ENCODE peak calls at places on chromosomes 3 and 15, in six cellular contexts. One of them, this sample, is unnamed.

GRCh38 chr3:171874251-171874679 is 31.1 kb downstream of the TMEM212 start:
- DNase-seq in tibial artery: no peak
- DNase-seq in HCT116: no peak
- DNase-seq in fibroblast of lung: peak
- DNase-seq in IMR-90: peak
- DNase-seq in transverse colon: no peak
- DNase-seq in this sample: no peak

GRCh38 chr3:10516835-10517465 is 11.6 kb upstream of the ATP2B2 start:
- DNase-seq in tibial artery: no peak
- DNase-seq in HCT116: no peak
- DNase-seq in fibroblast of lung: peak
- DNase-seq in IMR-90: no peak
- DNase-seq in transverse colon: no peak
- DNase-seq in this sample: no peak

GRCh38 chr3:141972394-141972793 is 96.0 kb downstream of the ATP1B3 start:
- DNase-seq in tibial artery: no peak
- DNase-seq in HCT116: no peak
- DNase-seq in fibroblast of lung: peak
- DNase-seq in IMR-90: no peak
- DNase-seq in transverse colon: no peak
- DNase-seq in this sample: no peak

GRCh38 chr3:107796786-107797185 is 274.0 kb downstream of the BBX start:
- DNase-seq in tibial artery: no peak
- DNase-seq in HCT116: no peak
- DNase-seq in fibroblast of lung: peak
- DNase-seq in IMR-90: peak
- DNase-seq in transverse colon: no peak
- DNase-seq in this sample: peak

GRCh38 chr3:157856078-157856939 is 249.9 kb downstream of the SHOX2 start:
- DNase-seq in tibial artery: no peak
- DNase-seq in HCT116: peak
- DNase-seq in fibroblast of lung: peak
- DNase-seq in IMR-90: no peak
- DNase-seq in transverse colon: no peak
- DNase-seq in this sample: peak

GRCh38 chr15:73368301-73369072 is at the start of gene HCN4:
- DNase-seq in tibial artery: no peak
- DNase-seq in HCT116: no peak
- DNase-seq in fibroblast of lung: no peak
- DNase-seq in IMR-90: no peak
- DNase-seq in transverse colon: no peak
- DNase-seq in this sample: no peak

GRCh38 chr15:53974813-53975212 is 3.4 kb upstream of the UNC13C start:
- DNase-seq in tibial artery: no peak
- DNase-seq in HCT116: no peak
- DNase-seq in fibroblast of lung: no peak
- DNase-seq in IMR-90: no peak
- DNase-seq in transverse colon: no peak
- DNase-seq in this sample: no peak

GRCh38 chr3:124300416-124300815 is 308.5 kb upstream of the ROPN1 start:
- DNase-seq in tibial artery: no peak
- DNase-seq in HCT116: no peak
- DNase-seq in fibroblast of lung: no peak
- DNase-seq in IMR-90: no peak
- DNase-seq in transverse colon: no peak
- DNase-seq in this sample: no peak

GRCh38 chr3:5198986-5199731 is 11.7 kb downstream of the EDEM1 start:
- DNase-seq in tibial artery: no peak
- DNase-seq in HCT116: no peak
- DNase-seq in fibroblast of lung: peak
- DNase-seq in IMR-90: no peak
- DNase-seq in transverse colon: no peak
- DNase-seq in this sample: no peak
- H3K27ac ChIP-seq in tibial artery: no peak
- H3K27ac ChIP-seq in HCT116: no peak
- H3K27ac ChIP-seq in fibroblast of lung: no peak
- H3K27ac ChIP-seq in IMR-90: no peak
- H3K27ac ChIP-seq in transverse colon: peak
- H3K27ac ChIP-seq in this sample: peak

GRCh38 chr3:151329368-151329767 is at the start of gene P2RY13:
- DNase-seq in tibial artery: no peak
- DNase-seq in HCT116: no peak
- DNase-seq in fibroblast of lung: no peak
- DNase-seq in IMR-90: no peak
- DNase-seq in transverse colon: no peak
- DNase-seq in this sample: no peak
- H3K27ac ChIP-seq in tibial artery: no peak
- H3K27ac ChIP-seq in HCT116: no peak
- H3K27ac ChIP-seq in fibroblast of lung: no peak
- H3K27ac ChIP-seq in IMR-90: no peak
- H3K27ac ChIP-seq in transverse colon: peak
- H3K27ac ChIP-seq in this sample: peak

DNA sequence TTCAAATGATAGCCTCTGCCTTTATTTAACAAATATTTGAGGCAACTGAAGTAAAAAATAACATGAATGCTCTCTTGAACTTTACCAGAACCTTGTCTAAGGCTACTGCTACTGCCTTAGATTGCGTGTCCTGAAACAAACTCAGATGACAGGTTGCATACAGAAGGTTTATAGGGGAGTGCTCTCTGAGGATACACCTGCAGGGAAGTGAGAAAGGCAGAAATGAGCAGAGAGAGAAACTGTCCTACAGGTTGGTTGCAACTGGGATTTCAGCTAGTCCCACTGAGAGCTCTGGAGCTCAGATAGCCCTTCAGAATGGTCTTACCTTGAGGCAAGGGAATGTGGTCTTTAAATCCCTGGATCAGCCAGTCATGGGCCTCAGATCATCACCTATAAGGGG is 165.5 kb downstream of the IL5RA start:
- DNase-seq in tibial artery: no peak
- DNase-seq in HCT116: no peak
- DNase-seq in fibroblast of lung: no peak
- DNase-seq in IMR-90: no peak
- DNase-seq in transverse colon: no peak
- DNase-seq in this sample: no peak
- H3K27ac ChIP-seq in tibial artery: no peak
- H3K27ac ChIP-seq in HCT116: no peak
- H3K27ac ChIP-seq in fibroblast of lung: no peak
- H3K27ac ChIP-seq in IMR-90: no peak
- H3K27ac ChIP-seq in transverse colon: no peak
- H3K27ac ChIP-seq in this sample: no peak

GRCh38 chr15:84151205-84151931 is 84.2 kb upstream of the GOLGA6L4 start:
- DNase-seq in tibial artery: no peak
- DNase-seq in HCT116: no peak
- DNase-seq in fibroblast of lung: peak
- DNase-seq in IMR-90: no peak
- DNase-seq in transverse colon: no peak
- DNase-seq in this sample: no peak
- H3K27ac ChIP-seq in tibial artery: no peak
- H3K27ac ChIP-seq in HCT116: no peak
- H3K27ac ChIP-seq in fibroblast of lung: no peak
- H3K27ac ChIP-seq in IMR-90: no peak
- H3K27ac ChIP-seq in transverse colon: no peak
- H3K27ac ChIP-seq in this sample: no peak

GRCh38 chr3:50599716-50600118 is 11.9 kb downstream of the CISH start:
- DNase-seq in tibial artery: no peak
- DNase-seq in HCT116: no peak
- DNase-seq in fibroblast of lung: no peak
- DNase-seq in IMR-90: no peak
- DNase-seq in transverse colon: no peak
- DNase-seq in this sample: no peak
- H3K27ac ChIP-seq in tibial artery: peak
- H3K27ac ChIP-seq in HCT116: no peak
- H3K27ac ChIP-seq in fibroblast of lung: no peak
- H3K27ac ChIP-seq in IMR-90: no peak
- H3K27ac ChIP-seq in transverse colon: peak
- H3K27ac ChIP-seq in this sample: no peak

GRCh38 chr3:183826854-183827253 is 1.5 kb upstream of the MAP6D1 start:
- DNase-seq in tibial artery: no peak
- DNase-seq in HCT116: no peak
- DNase-seq in fibroblast of lung: no peak
- DNase-seq in IMR-90: no peak
- DNase-seq in transverse colon: no peak
- DNase-seq in this sample: no peak
- H3K27ac ChIP-seq in tibial artery: no peak
- H3K27ac ChIP-seq in HCT116: peak
- H3K27ac ChIP-seq in fibroblast of lung: no peak
- H3K27ac ChIP-seq in IMR-90: no peak
- H3K27ac ChIP-seq in transverse colon: no peak
- H3K27ac ChIP-seq in this sample: peak

This sample was measured in epithelial cell of prostate.